ENCODE peak calls at places on chromosomes 1 and 21, in four cellular contexts. K is GM20000, X is osteocyte, R is cardiac fibroblast. Q is an unnamed sample.

GRCh38 chr1:64223329-64224151 is 20.1 kb downstream of the UBE2U start:
- DNase-seq in K (peak; percentile 27), X (no peak), R (peak; percentile 91), Q (no peak)

GRCh38 chr1:202987922-202988583 is 19.1 kb upstream of the TMEM183A start:
- DNase-seq in R (no peak), K (no peak), X (no peak), Q (peak; percentile 16)

GRCh38 chr1:5744911-5745431 is 247.3 kb downstream of the NPHP4 start:
- DNase-seq in K (no peak), R (no peak), X (no peak), Q (no peak)

GRCh38 chr1:160093624-160094290 is 4.7 kb downstream of the IGSF8 start:
- DNase-seq in K (no peak), X (no peak), R (no peak), Q (no peak)

GRCh38 chr1:6471969-6472368 is 6.0 kb upstream of the TNFRSF25 start:
- DNase-seq in X (no peak), K (no peak), R (no peak), Q (no peak)

GRCh38 chr1:231242516-231243198 is 1.6 kb downstream of the GNPAT start:
- DNase-seq in R (peak; percentile 34), K (no peak), X (no peak), Q (no peak)

GRCh38 chr21:42201615-42202161 is 17.3 kb upstream of the ABCG1 start:
- DNase-seq in K (no peak), X (peak; percentile 69), R (no peak), Q (no peak)

GRCh38 chr1:70358921-70359564 is 4.5 kb upstream of the ANKRD13C start:
- DNase-seq in X (no peak), K (peak; percentile 27), R (peak; percentile 54), Q (no peak)

GRCh38 chr1:9401080-9401453 is 108.4 kb downstream of the SPSB1 start:
- DNase-seq in K (no peak), X (no peak), R (no peak), Q (no peak)

GRCh38 chr1:3708696-3709246 is 43.5 kb upstream of the CCDC27 start:
- DNase-seq in X (no peak), K (no peak), R (no peak), Q (no peak)

GRCh38 chr1:19792237-19793002 is 7.3 kb downstream of the TMCO4 start:
- DNase-seq in R (no peak), X (no peak), K (no peak), Q (no peak)

GRCh38 chr1:32877211-32878110 is 6.7 kb upstream of the FNDC5 start:
- DNase-seq in X (no peak), K (no peak), R (no peak), Q (no peak)

GRCh38 chr1:234686035-234686434 is 76.1 kb upstream of the IRF2BP2 start:
- DNase-seq in R (no peak), X (no peak), K (no peak), Q (no peak)

GRCh38 chr1:18938008-18938706 is 18.3 kb downstream of the IFFO2 start:
- DNase-seq in K (no peak), R (no peak), X (no peak), Q (no peak)

GRCh38 chr1:108609483-108610066 is 49.7 kb downstream of the EEIG2 start:
- DNase-seq in K (no peak), R (no peak), X (no peak), Q (no peak)

GRCh38 chr1:116878804-116879477 is 30.8 kb upstream of the PTGFRN start:
- DNase-seq in R (peak; percentile 63), K (peak; percentile 36), X (no peak), Q (peak; percentile 90)

GRCh38 chr1:63868220-63868897 is 94.5 kb downstream of the ROR1 start:
- DNase-seq in R (peak; percentile 45), X (no peak), K (no peak), Q (no peak)

Q was measured in GDM1.